ENCODE peak calls at places on chromosomes 6 and 20, in four cellular contexts. O is BE2C, R is dorsolateral prefrontal cortex, T is A549. M is an unnamed sample.

GRCh38 chr6:63573899-63574553 is 1.7 kb downstream of the LOC128125822 start:
- DNase-seq in O (peak; percentile 73), R (no peak), T (no peak), M (peak; percentile 64)

GRCh38 chr6:35543459-35544193 is 30.9 kb upstream of the TULP1 start:
- DNase-seq in O (no peak), R (no peak), T (no peak), M (peak; percentile 10)

GRCh38 chr6:135905604-135906300 is 54.3 kb downstream of the PDE7B start:
- DNase-seq in O (no peak), R (peak; percentile 56), T (no peak), M (no peak)

GRCh38 chr6:63307581-63308246 is 12.1 kb downstream of the LGSN start:
- DNase-seq in O (peak; percentile 25), R (no peak), T (peak; percentile 39), M (peak; percentile 78)

GRCh38 chr20:20744170-20744725 is 31.8 kb upstream of the RALGAPA2 start:
- DNase-seq in O (no peak), R (no peak), T (no peak), M (no peak)

GRCh38 chr6:109298605-109299004 is 83.7 kb downstream of the CD164 start:
- DNase-seq in O (no peak), R (no peak), T (no peak), M (no peak)

GRCh38 chr20:48166082-48166835 is 381.0 kb upstream of the SULF2 start:
- DNase-seq in O (no peak), R (no peak), T (no peak), M (no peak)

GRCh38 chr20:37270586-37271420 is 9.2 kb upstream of the GHRH start:
- DNase-seq in O (no peak), R (no peak), T (no peak), M (peak; percentile 80)

GRCh38 chr6:13302291-13302690 is 26.0 kb downstream of the TBC1D7 start:
- DNase-seq in O (no peak), R (peak; percentile 70), T (no peak), M (no peak)

GRCh38 chr20:63167026-63167917 is 48.7 kb downstream of the YTHDF1 start:
- DNase-seq in O (peak; percentile 32), R (no peak), T (no peak), M (no peak)

GRCh38 chr6:27810768-27811298 is 101.4 kb downstream of the OR2B2 start:
- DNase-seq in O (no peak), R (no peak), T (no peak), M (peak; percentile 75)

GRCh38 chr20:41174782-41175181 is 37.4 kb downstream of the PLCG1 start:
- DNase-seq in O (no peak), R (peak; percentile 9), T (no peak), M (no peak)

GRCh38 chr20:49758781-49759180 is 45.1 kb upstream of the B4GALT5 start:
- DNase-seq in O (no peak), R (peak; percentile 39), T (no peak), M (no peak)

GRCh38 chr6:140256213-140256612 is 881.8 kb upstream of the CITED2 start:
- DNase-seq in O (no peak), R (no peak), T (no peak), M (no peak)

GRCh38 chr6:29887330-29887818 is 55.0 kb upstream of the HLA-A start:
- DNase-seq in O (no peak), R (peak; percentile 10), T (no peak), M (peak; percentile 52)

GRCh38 chr6:27591660-27592059 is 118.8 kb upstream of the ZNF184 start:
- DNase-seq in O (peak; percentile 43), R (no peak), T (no peak), M (peak; percentile 75)

GRCh38 chr6:44004625-44005506 is 122.4 kb downstream of the MRPL14 start:
- DNase-seq in O (no peak), R (peak; percentile 20), T (no peak), M (peak; percentile 48)

GRCh38 chr20:25295386-25296093 is 47.7 kb downstream of the PYGB start:
- DNase-seq in O (peak; percentile 67), R (no peak), T (no peak), M (no peak)

GRCh38 chr20:20552076-20552475 is 160.4 kb downstream of the RALGAPA2 start:
- DNase-seq in O (no peak), R (no peak), T (no peak), M (no peak)

GRCh38 chr6:83824831-83825230 is 28.3 kb upstream of the RIPPLY2 start:
- DNase-seq in O (no peak), R (no peak), T (no peak), M (no peak)

GRCh38 chr6:105522626-105523322 is 119.9 kb upstream of the PREP start:
- DNase-seq in O (no peak), R (no peak), T (no peak), M (no peak)

GRCh38 chr6:149896491-149896890 is 1.4 kb downstream of the RAET1E start:
- DNase-seq in O (no peak), R (no peak), T (no peak), M (no peak)

GRCh38 chr6:133291671-133292070 is 50.5 kb downstream of the EYA4 start:
- DNase-seq in O (no peak), R (no peak), T (no peak), M (no peak)

GRCh38 chr6:11921017-11921438 is 91.1 kb upstream of the HIVEP1 start:
- DNase-seq in O (no peak), R (no peak), T (peak; percentile 59), M (no peak)

GRCh38 chr6:65787787-65788186 is 80.8 kb upstream of the EYS start:
- DNase-seq in O (no peak), R (no peak), T (no peak), M (no peak)

GRCh38 chr6:99905209-99906106 is 88.6 kb downstream of the MCHR2 start:
- DNase-seq in O (peak; percentile 15), R (no peak), T (peak; percentile 3), M (peak; percentile 50)

GRCh38 chr6:17086469-17086868 is 15.4 kb upstream of the STMND1 start:
- DNase-seq in O (peak; percentile 40), R (peak; percentile 81), T (peak; percentile 53), M (peak; percentile 41)

GRCh38 chr20:18717062-18717461 is 96.5 kb upstream of the SCP2D1 start:
- DNase-seq in O (no peak), R (no peak), T (no peak), M (no peak)

GRCh38 chr6:154070657-154071056 is 31.6 kb downstream of the OPRM1 start:
- DNase-seq in O (no peak), R (no peak), T (no peak), M (no peak)

GRCh38 chr6:86775893-86776292 is 161.4 kb upstream of the HTR1E start:
- DNase-seq in O (no peak), R (no peak), T (no peak), M (no peak)

GRCh38 chr20:37511605-37512275 is 9.3 kb upstream of the NNAT start:
- DNase-seq in O (no peak), R (no peak), T (no peak), M (no peak)

GRCh38 chr6:136464874-136465273 is 85.3 kb downstream of the MAP7 start:
- DNase-seq in O (no peak), R (peak; percentile 37), T (no peak), M (no peak)

GRCh38 chr6:167826230-167827061 is at the start of gene AFDN:
- DNase-seq in O (peak; percentile 76), R (peak; percentile 57), T (peak; percentile 51), M (peak; percentile 74)

GRCh38 chr6:167988945-167989841 is 8.3 kb upstream of the KIF25 start:
- DNase-seq in O (no peak), R (no peak), T (no peak), M (no peak)

GRCh38 chr6:70152786-70153185 is 150.1 kb downstream of the COL9A1 start:
- DNase-seq in O (peak; percentile 61), R (no peak), T (no peak), M (no peak)
- H3K4me3 ChIP-seq in O (peak overlapping the region; percentile 7), R (no peak overlapping the region), T (no peak overlapping the region), M (no peak overlapping the region)

DNA sequence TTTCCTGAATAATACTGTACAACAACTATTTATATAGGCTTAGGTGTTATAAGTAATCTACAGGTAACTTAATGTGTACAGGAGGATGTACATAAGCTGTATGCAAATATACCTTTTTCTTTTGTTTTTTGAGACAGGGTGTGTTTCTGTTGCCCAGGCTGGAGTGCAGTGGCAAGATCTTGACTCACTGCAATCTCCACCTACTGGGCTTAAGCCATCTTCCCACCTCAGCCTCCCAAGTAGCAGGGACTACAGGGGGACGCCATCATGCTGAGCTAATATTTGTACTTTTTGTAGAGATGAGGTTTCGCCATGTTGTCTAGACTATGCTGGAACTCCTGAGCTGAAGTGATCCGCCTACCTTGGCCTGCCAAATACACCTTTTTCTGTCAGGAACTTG is 191.7 kb upstream of the ZNF217 start:
- DNase-seq in O (no peak), R (no peak), T (no peak), M (no peak)
- TF ChIP-seq CTCF in O (no peak), R (no peak), T (no peak), M (no peak)

GRCh38 chr6:9417400-9417799 is 982.1 kb upstream of the SLC35B3 start:
- DNase-seq in O (no peak), R (no peak), T (no peak), M (no peak)
- H3K4me3 ChIP-seq in O (no peak overlapping the region), R (no peak overlapping the region), T (no peak overlapping the region), M (no peak overlapping the region)

DNA sequence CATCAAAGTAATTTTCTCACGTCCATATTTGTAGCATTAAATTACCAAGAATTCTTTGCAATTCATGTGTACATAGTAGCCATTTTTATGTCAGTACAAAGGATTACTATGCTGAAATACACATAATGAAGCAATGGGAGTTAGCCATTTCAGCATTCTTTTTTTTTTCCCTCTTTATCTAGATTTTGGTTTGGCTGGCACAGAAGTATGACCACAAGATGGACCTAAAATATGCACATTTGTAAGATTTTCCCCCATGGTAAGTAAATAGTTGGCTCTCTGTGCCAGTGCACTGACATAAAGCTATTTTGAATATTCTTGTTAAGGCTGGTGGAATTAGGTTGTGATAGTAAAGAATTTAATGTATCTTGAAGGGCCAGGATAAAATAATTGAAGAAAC is 486.1 kb upstream of the BTBD3 start:
- DNase-seq in O (no peak), R (no peak), T (no peak), M (no peak)
- TF ChIP-seq CTCF in O (no peak), R (no peak), T (no peak), M (no peak)

GRCh38 chr6:162705736-162706135 is 21.8 kb downstream of the PRKN start:
- DNase-seq in O (no peak), R (no peak), T (no peak), M (no peak)
- H3K4me3 ChIP-seq in O (peak overlapping the region; percentile 2), R (peak overlapping the region; percentile 3), T (no peak overlapping the region), M (no peak overlapping the region)

GRCh38 chr6:125791820-125792165 is 1.0 kb downstream of the NCOA7 start:
- DNase-seq in O (no peak), R (no peak), T (no peak), M (no peak)
- TF ChIP-seq CTCF in O (no peak), R (no peak), T (no peak), M (no peak)

GRCh38 chr20:8492182-8492581 is 360.1 kb downstream of the PLCB1 start:
- DNase-seq in O (no peak), R (no peak), T (no peak), M (no peak)

GRCh38 chr20:8489094-8489883 is 357.2 kb downstream of the PLCB1 start:
- DNase-seq in O (no peak), R (no peak), T (no peak), M (no peak)

GRCh38 chr20:8490076-8490830 is 358.2 kb downstream of the PLCB1 start:
- DNase-seq in O (no peak), R (no peak), T (no peak), M (no peak)

GRCh38 chr20:8487715-8488114 is 355.6 kb downstream of the PLCB1 start:
- DNase-seq in O (no peak), R (no peak), T (no peak), M (no peak)
- H3K4me3 ChIP-seq in O (no peak overlapping the region), R (no peak overlapping the region), T (no peak overlapping the region), M (no peak overlapping the region)